ENCODE peak calls at places on chromosomes 13 and 19, in seven cellular contexts. X is C1 segment of cervical spinal cord, A is fibroblast of mammary gland, N is lower lobe of right lung, M is EL, L is myocyte, C is NCI-H1105 treated with DMSO at 0.1 percent for 48 hours. Z is an unnamed sample.

GRCh38 chr13:112977091-112977490 is 8.1 kb downstream of the MCF2L start:
- DNase-seq in X (no peak), A (no peak), N (no peak), M (no peak), L (no peak), C (no peak), Z (no peak)

GRCh38 chr13:49869514-49869913 is 66.6 kb downstream of the SPRYD7 start:
- DNase-seq in X (no peak), A (peak), N (no peak), M (peak), L (peak), C (no peak), Z (peak)

GRCh38 chr13:110232756-110233155 is 74.2 kb downstream of the COL4A1 start:
- DNase-seq in X (no peak), A (peak), N (no peak), M (peak), L (no peak), C (no peak), Z (no peak)

GRCh38 chr19:29014857-29015436 is 198.0 kb downstream of the UQCRFS1 start:
- DNase-seq in X (no peak), A (no peak), N (no peak), M (no peak), L (no peak), C (no peak), Z (no peak)

GRCh38 chr19:55454787-55455243 is 6.6 kb downstream of the ISOC2 start:
- DNase-seq in X (peak), A (peak), N (no peak), M (peak), L (peak), C (peak), Z (peak)

GRCh38 chr13:99151516-99151915 is 49.1 kb upstream of the UBAC2 start:
- DNase-seq in X (no peak), A (peak), N (no peak), M (peak), L (peak), C (no peak), Z (no peak)

GRCh38 chr19:23415034-23415433 is 19.8 kb upstream of the ZNF91 start:
- DNase-seq in X (no peak), A (no peak), N (no peak), M (peak), L (no peak), C (no peak), Z (no peak)

GRCh38 chr13:21413013-21413412 is 46.1 kb downstream of the ZDHHC20 start:
- DNase-seq in X (no peak), A (peak), N (no peak), M (peak), L (no peak), C (no peak), Z (no peak)

GRCh38 chr19:50488795-50489194 is 12.1 kb upstream of the GARIN5A start:
- DNase-seq in X (no peak), A (no peak), N (no peak), M (no peak), L (peak), C (no peak), Z (no peak)

GRCh38 chr19:42270346-42271044 is 1.4 kb downstream of the CIC start:
- DNase-seq in X (peak), A (peak), N (peak), M (peak), L (peak), C (no peak), Z (no peak)

Z was measured in cerebellar cortex.